ENCODE peak calls at places on chromosome 3, in six cellular contexts. One of them, this sample, is unnamed. For H3K9me3 and H3K4me1, the result is how much of the 10 kb centered on the place peaks cover.

GRCh38 chr3:177948716-177949422 is 587.4 kb upstream of the KCNMB2 start:
- DNase-seq in PC-9: no peak
- DNase-seq in heart left ventricle: no peak
- DNase-seq in K562: no peak
- DNase-seq in adrenal gland: no peak
- DNase-seq in Peyer's patch: no peak
- DNase-seq in this sample: no peak

GRCh38 chr3:30646181-30646876 is 39.9 kb downstream of the TGFBR2 start:
- DNase-seq in Peyer's patch: no peak
- DNase-seq in K562: no peak
- DNase-seq in heart left ventricle: no peak
- DNase-seq in PC-9: no peak
- DNase-seq in adrenal gland: no peak
- DNase-seq in this sample: no peak

GRCh38 chr3:57961828-57962447 is 46.3 kb upstream of the FLNB start:
- DNase-seq in Peyer's patch: no peak
- DNase-seq in K562: peak
- DNase-seq in adrenal gland: no peak
- DNase-seq in PC-9: peak
- DNase-seq in heart left ventricle: no peak
- DNase-seq in this sample: no peak

GRCh38 chr3:96977671-96978070 is 163.3 kb downstream of the EPHA6 start:
- DNase-seq in PC-9: no peak
- DNase-seq in Peyer's patch: no peak
- DNase-seq in K562: no peak
- DNase-seq in heart left ventricle: no peak
- DNase-seq in adrenal gland: no peak
- DNase-seq in this sample: no peak

GRCh38 chr3:188608401-188608800 is 454.4 kb downstream of the LPP start:
- DNase-seq in adrenal gland: no peak
- DNase-seq in Peyer's patch: no peak
- DNase-seq in heart left ventricle: no peak
- DNase-seq in PC-9: no peak
- DNase-seq in K562: no peak
- DNase-seq in this sample: no peak

GRCh38 chr3:67335813-67336212 is 318.6 kb downstream of the SUCLG2 start:
- DNase-seq in adrenal gland: no peak
- DNase-seq in Peyer's patch: no peak
- DNase-seq in PC-9: no peak
- DNase-seq in K562: no peak
- DNase-seq in heart left ventricle: no peak
- DNase-seq in this sample: no peak

GRCh38 chr3:119497824-119498187 is 541 bp upstream of the TIMMDC1 start:
- DNase-seq in heart left ventricle: no peak
- DNase-seq in K562: no peak
- DNase-seq in Peyer's patch: peak
- DNase-seq in adrenal gland: peak
- DNase-seq in PC-9: no peak
- DNase-seq in this sample: peak

GRCh38 chr3:29936054-29936453 is 655.2 kb downstream of the RBMS3 start:
- DNase-seq in heart left ventricle: no peak
- DNase-seq in K562: no peak
- DNase-seq in PC-9: no peak
- DNase-seq in adrenal gland: no peak
- DNase-seq in Peyer's patch: no peak
- DNase-seq in this sample: no peak

GRCh38 chr3:160648701-160649100 is 28.3 kb upstream of the ARL14 start:
- DNase-seq in PC-9: no peak
- DNase-seq in K562: no peak
- DNase-seq in Peyer's patch: no peak
- DNase-seq in adrenal gland: no peak
- DNase-seq in heart left ventricle: no peak
- DNase-seq in this sample: no peak

GRCh38 chr3:64958187-64958586 is 270.4 kb upstream of the ADAMTS9 start:
- DNase-seq in K562: no peak
- DNase-seq in PC-9: no peak
- DNase-seq in Peyer's patch: no peak
- DNase-seq in adrenal gland: no peak
- DNase-seq in heart left ventricle: no peak
- DNase-seq in this sample: no peak

GRCh38 chr3:149199474-149199873 is 22.2 kb downstream of the CP start:
- DNase-seq in heart left ventricle: no peak
- DNase-seq in K562: no peak
- DNase-seq in Peyer's patch: no peak
- DNase-seq in adrenal gland: no peak
- DNase-seq in PC-9: no peak
- DNase-seq in this sample: no peak

GRCh38 chr3:170636609-170637008 is 50.7 kb upstream of the SLC7A14 start:
- DNase-seq in adrenal gland: no peak
- DNase-seq in K562: no peak
- DNase-seq in Peyer's patch: no peak
- DNase-seq in PC-9: no peak
- DNase-seq in heart left ventricle: no peak
- DNase-seq in this sample: no peak

GRCh38 chr3:104178695-104179094 is 1188.0 kb upstream of the ALCAM start:
- DNase-seq in K562: no peak
- DNase-seq in Peyer's patch: no peak
- DNase-seq in heart left ventricle: no peak
- DNase-seq in adrenal gland: no peak
- DNase-seq in PC-9: no peak
- DNase-seq in this sample: no peak

GRCh38 chr3:11146771-11147363 is 7.4 kb upstream of the HRH1 start:
- DNase-seq in K562: no peak
- DNase-seq in heart left ventricle: no peak
- DNase-seq in PC-9: peak
- DNase-seq in Peyer's patch: no peak
- DNase-seq in adrenal gland: no peak
- DNase-seq in this sample: no peak

GRCh38 chr3:127217594-127218456 is 24.9 kb downstream of the PRR23E start:
- DNase-seq in adrenal gland: peak
- DNase-seq in Peyer's patch: no peak
- DNase-seq in PC-9: peak
- DNase-seq in heart left ventricle: no peak
- DNase-seq in K562: no peak
- DNase-seq in this sample: no peak

GRCh38 chr3:184466413-184466960 is 86.6 kb downstream of the CHRD start:
- DNase-seq in PC-9: no peak
- DNase-seq in K562: peak
- DNase-seq in adrenal gland: peak
- DNase-seq in Peyer's patch: peak
- DNase-seq in heart left ventricle: peak
- DNase-seq in this sample: no peak

GRCh38 chr3:136604961-136605360 is 147.2 kb downstream of the STAG1 start:
- DNase-seq in K562: no peak
- DNase-seq in heart left ventricle: no peak
- DNase-seq in adrenal gland: no peak
- DNase-seq in Peyer's patch: no peak
- DNase-seq in PC-9: no peak
- DNase-seq in this sample: no peak

GRCh38 chr3:129121016-129121791 is 400 bp downstream of the RAB43 start:
- DNase-seq in PC-9: no peak
- DNase-seq in K562: no peak
- DNase-seq in heart left ventricle: no peak
- DNase-seq in adrenal gland: peak
- DNase-seq in Peyer's patch: peak
- DNase-seq in this sample: no peak

GRCh38 chr3:50604628-50605588 is 6.7 kb downstream of the CISH start:
- DNase-seq in adrenal gland: no peak
- DNase-seq in Peyer's patch: no peak
- DNase-seq in heart left ventricle: peak
- DNase-seq in PC-9: peak
- DNase-seq in K562: no peak
- DNase-seq in this sample: no peak

GRCh38 chr3:48433472-48434118 is 3.7 kb upstream of the PLXNB1 start:
- DNase-seq in heart left ventricle: no peak
- DNase-seq in Peyer's patch: peak
- DNase-seq in K562: no peak
- DNase-seq in adrenal gland: no peak
- DNase-seq in PC-9: peak
- DNase-seq in this sample: no peak

GRCh38 chr3:9109570-9109914 is 139.9 kb downstream of the SRGAP3 start:
- DNase-seq in heart left ventricle: no peak
- DNase-seq in Peyer's patch: no peak
- DNase-seq in adrenal gland: no peak
- DNase-seq in K562: no peak
- DNase-seq in PC-9: no peak
- DNase-seq in this sample: no peak

GRCh38 chr3:186648851-186649250 is 8.7 kb downstream of the FETUB start:
- DNase-seq in PC-9: no peak
- DNase-seq in Peyer's patch: no peak
- DNase-seq in adrenal gland: no peak
- DNase-seq in K562: no peak
- DNase-seq in heart left ventricle: no peak
- DNase-seq in this sample: no peak

GRCh38 chr3:64584193-64584592 is 103.6 kb downstream of the ADAMTS9 start:
- DNase-seq in adrenal gland: no peak
- DNase-seq in PC-9: no peak
- DNase-seq in Peyer's patch: no peak
- DNase-seq in heart left ventricle: no peak
- DNase-seq in K562: no peak
- DNase-seq in this sample: no peak

GRCh38 chr3:135007622-135008021 is 212.6 kb downstream of the EPHB1 start:
- DNase-seq in adrenal gland: no peak
- DNase-seq in K562: no peak
- DNase-seq in heart left ventricle: no peak
- DNase-seq in Peyer's patch: no peak
- DNase-seq in PC-9: no peak
- DNase-seq in this sample: no peak

GRCh38 chr3:5572168-5572567 is 384.7 kb downstream of the EDEM1 start:
- DNase-seq in adrenal gland: no peak
- DNase-seq in PC-9: no peak
- DNase-seq in heart left ventricle: no peak
- DNase-seq in Peyer's patch: no peak
- DNase-seq in K562: no peak
- DNase-seq in this sample: no peak

GRCh38 chr3:25652921-25653320 is 11.8 kb downstream of the TOP2B start:
- DNase-seq in PC-9: no peak
- DNase-seq in K562: no peak
- DNase-seq in adrenal gland: no peak
- DNase-seq in heart left ventricle: no peak
- DNase-seq in Peyer's patch: no peak
- DNase-seq in this sample: no peak
- H3K9me3 ChIP-seq in PC-9: under half
- H3K9me3 ChIP-seq in K562: under half
- H3K9me3 ChIP-seq in adrenal gland: under half
- H3K9me3 ChIP-seq in heart left ventricle: under half
- H3K9me3 ChIP-seq in Peyer's patch: under half
- H3K9me3 ChIP-seq in this sample: under half

GRCh38 chr3:52238761-52239701 is at the start of gene TWF2:
- DNase-seq in Peyer's patch: peak
- DNase-seq in heart left ventricle: peak
- DNase-seq in K562: peak
- DNase-seq in PC-9: no peak
- DNase-seq in adrenal gland: peak
- DNase-seq in this sample: no peak
- TF ChIP-seq CTCF in Peyer's patch: peak
- TF ChIP-seq CTCF in heart left ventricle: peak
- TF ChIP-seq CTCF in K562: peak
- TF ChIP-seq CTCF in PC-9: no peak
- TF ChIP-seq CTCF in adrenal gland: peak
- TF ChIP-seq CTCF in this sample: no peak

GRCh38 chr3:133765256-133765655 is 19.1 kb downstream of the TF start:
- DNase-seq in heart left ventricle: no peak
- DNase-seq in adrenal gland: no peak
- DNase-seq in K562: no peak
- DNase-seq in Peyer's patch: no peak
- DNase-seq in PC-9: no peak
- DNase-seq in this sample: no peak

GRCh38 chr3:133760916-133761315 is 14.7 kb downstream of the TF start:
- DNase-seq in K562: no peak
- DNase-seq in PC-9: no peak
- DNase-seq in heart left ventricle: no peak
- DNase-seq in adrenal gland: no peak
- DNase-seq in Peyer's patch: no peak
- DNase-seq in this sample: no peak

GRCh38 chr3:133761605-133762484 is 15.7 kb downstream of the TF start:
- DNase-seq in adrenal gland: no peak
- DNase-seq in Peyer's patch: no peak
- DNase-seq in K562: no peak
- DNase-seq in PC-9: no peak
- DNase-seq in heart left ventricle: no peak
- DNase-seq in this sample: no peak

GRCh38 chr3:133763797-133764734 is 17.9 kb downstream of the TF start:
- DNase-seq in PC-9: no peak
- DNase-seq in Peyer's patch: no peak
- DNase-seq in heart left ventricle: peak
- DNase-seq in adrenal gland: peak
- DNase-seq in K562: no peak
- DNase-seq in this sample: no peak

DNA sequence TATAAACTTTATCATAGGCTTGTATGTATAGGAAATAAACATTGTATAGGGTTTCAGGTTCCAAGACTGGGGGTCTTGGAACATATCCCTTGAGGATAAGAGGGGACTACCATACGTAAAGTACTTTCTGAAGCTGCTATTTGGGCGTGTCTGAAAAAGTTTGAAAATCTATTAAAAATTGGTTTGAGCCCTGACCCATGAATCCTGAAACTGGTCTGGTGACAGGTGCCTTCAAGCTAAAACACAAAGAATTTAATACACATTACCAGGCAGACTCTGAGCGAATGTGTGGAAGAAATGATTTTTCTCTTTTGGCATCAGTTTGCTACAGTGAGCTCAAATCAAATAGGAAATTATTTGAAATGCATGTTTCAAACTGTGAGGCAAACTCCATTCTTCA is 16.3 kb downstream of the TF start:
- DNase-seq in heart left ventricle: no peak
- DNase-seq in K562: no peak
- DNase-seq in adrenal gland: no peak
- DNase-seq in PC-9: no peak
- DNase-seq in Peyer's patch: no peak
- DNase-seq in this sample: no peak
- H3K4me1 ChIP-seq in heart left ventricle: under half
- H3K4me1 ChIP-seq in K562: under half
- H3K4me1 ChIP-seq in adrenal gland: under half
- H3K4me1 ChIP-seq in PC-9: under half
- H3K4me1 ChIP-seq in Peyer's patch: under half
- H3K4me1 ChIP-seq in this sample: under half

DNA sequence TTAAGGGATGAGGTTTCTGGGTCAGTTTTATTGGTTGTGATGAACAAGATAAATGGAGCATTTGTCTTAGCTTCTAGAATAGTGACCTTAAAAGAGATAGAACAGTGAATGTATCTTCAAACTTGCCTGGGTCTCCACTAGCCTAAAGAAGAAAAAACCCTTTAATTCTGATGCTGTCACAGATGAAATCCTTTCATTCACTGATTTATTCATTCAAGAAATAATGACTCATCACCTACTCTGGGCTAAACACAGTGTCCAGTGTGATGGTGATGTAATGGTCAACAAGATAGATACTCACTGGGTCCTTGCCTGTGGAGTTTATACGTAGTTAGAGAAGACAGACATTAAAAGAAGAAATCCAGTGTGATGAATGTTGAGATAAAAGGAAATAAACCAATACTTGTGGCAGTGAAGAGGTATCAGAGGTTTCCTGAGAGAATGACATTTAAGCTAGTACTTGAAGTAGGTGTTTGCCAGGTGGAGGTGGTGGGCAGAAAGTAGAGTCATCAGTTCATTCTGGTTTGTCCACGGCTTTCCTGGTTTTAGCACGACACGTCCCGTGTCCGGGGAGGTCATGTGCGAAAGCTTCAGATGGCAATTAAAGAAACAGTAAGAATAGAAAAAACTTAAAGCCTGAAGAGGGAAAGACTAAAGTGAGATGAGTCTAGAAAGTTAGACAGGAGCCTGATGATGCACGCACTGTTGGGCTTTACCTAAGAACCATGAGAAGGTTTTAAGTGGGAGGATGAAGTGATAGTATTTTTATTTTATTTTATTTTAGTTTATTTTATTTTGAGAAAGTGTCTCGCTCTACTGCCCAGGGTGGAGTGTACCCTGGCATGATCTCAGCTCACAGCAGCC is 18.5 kb downstream of the PAK2 start:
- DNase-seq in PC-9: peak
- DNase-seq in heart left ventricle: no peak
- DNase-seq in adrenal gland: no peak
- DNase-seq in K562: no peak
- DNase-seq in Peyer's patch: no peak
- DNase-seq in this sample: peak
- H3K9me3 ChIP-seq in PC-9: under half
- H3K9me3 ChIP-seq in heart left ventricle: under half
- H3K9me3 ChIP-seq in adrenal gland: under half
- H3K9me3 ChIP-seq in K562: under half
- H3K9me3 ChIP-seq in Peyer's patch: under half
- H3K9me3 ChIP-seq in this sample: under half